ENCODE peak calls at places on chromosomes 12 and 14, in six cellular contexts. B, E, N, U, L and S are unnamed samples.

GRCh38 chr14:67469954-67470353 is 18.6 kb downstream of the TMEM229B start:
- DNase-seq in B (no peak), E (no peak), N (no peak), U (no peak), L (no peak), S (no peak)

GRCh38 chr14:77281852-77282251 is 10.8 kb upstream of the NGB start:
- DNase-seq in B (no peak), E (no peak), N (no peak), U (no peak), L (no peak), S (no peak)

GRCh38 chr12:6262635-6263034 is 47.8 kb upstream of the PLEKHG6 start:
- DNase-seq in B (no peak), E (no peak), N (no peak), U (no peak), L (no peak), S (no peak)

GRCh38 chr14:65142429-65142828 is 40.1 kb upstream of the MAX start:
- DNase-seq in B (no peak), E (no peak), N (no peak), U (no peak), L (no peak), S (no peak)

GRCh38 chr12:32249701-32250270 is 143.1 kb downstream of the BICD1 start:
- DNase-seq in B (no peak), E (no peak), N (no peak), U (no peak), L (no peak), S (no peak)

GRCh38 chr12:102816816-102817434 is 100.1 kb downstream of the PAH start:
- DNase-seq in B (no peak), E (peak; percentile 29), N (no peak), U (peak; percentile 22), L (no peak), S (peak; percentile 42)

GRCh38 chr14:69291396-69291795 is 31.4 kb downstream of the GALNT16 start:
- DNase-seq in B (no peak), E (no peak), N (no peak), U (no peak), L (no peak), S (no peak)

GRCh38 chr14:90551070-90551704 is 154.4 kb downstream of the CALM1 start:
- DNase-seq in B (no peak), E (peak; percentile 49), N (peak; percentile 89), U (peak; percentile 59), L (peak; percentile 30), S (peak; percentile 16)

GRCh38 chr12:123633379-123634141 is at the start of the genes EIF2B1 and GTF2H3:
- DNase-seq in B (peak; percentile 97), E (peak; percentile 96), N (peak; percentile 99), U (peak; percentile 98), L (peak; percentile 98), S (peak; percentile 96)

DNA sequence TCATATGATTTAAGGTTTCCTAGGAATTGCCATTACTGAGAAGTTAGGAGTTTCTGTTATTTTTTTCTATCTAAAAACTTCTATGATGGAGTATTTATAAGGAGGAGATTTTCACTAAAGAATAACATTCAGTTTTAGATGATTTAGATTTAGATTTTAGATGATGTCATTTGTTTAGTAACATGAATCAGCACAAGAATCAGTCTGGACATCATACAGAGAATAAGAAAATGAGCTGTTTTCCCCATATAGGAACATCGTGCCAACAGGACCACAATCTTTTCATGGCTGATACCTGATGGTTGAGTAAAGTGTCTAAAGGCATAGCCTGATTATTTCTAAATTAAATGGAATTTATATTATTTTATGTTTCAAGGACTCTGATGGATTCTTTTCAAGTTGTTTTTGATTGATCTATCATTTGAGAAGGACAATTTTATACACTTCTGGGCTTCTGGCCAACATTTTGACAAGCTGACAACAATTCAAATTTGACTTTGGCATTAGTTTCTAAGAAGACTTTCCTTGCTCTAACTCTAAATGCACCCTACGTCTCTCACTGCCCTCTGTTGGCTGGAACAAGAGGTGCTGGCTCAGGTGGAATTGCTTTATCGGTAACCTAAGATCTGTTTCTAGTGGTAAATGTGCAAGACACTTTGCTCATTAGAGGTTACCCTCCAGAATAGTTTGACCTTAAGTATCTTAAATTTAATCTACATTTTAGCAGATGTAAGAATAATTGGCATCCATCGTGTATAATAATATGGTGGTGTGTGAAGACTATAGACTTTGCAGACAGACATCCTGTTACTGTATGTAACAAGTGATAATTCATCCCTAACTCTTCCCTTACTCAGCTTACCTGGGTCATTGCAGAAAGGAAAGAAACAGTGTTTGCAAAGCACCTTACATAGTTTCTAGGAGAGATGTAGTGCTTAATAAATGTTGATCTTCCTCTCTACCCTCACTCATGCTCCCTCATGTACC is 42.8 kb upstream of the CPSF6 start:
- DNase-seq in B (no peak), E (peak; percentile 9), N (no peak), U (no peak), L (no peak), S (peak; percentile 3)
- TF ChIP-seq CTCF in B (no peak), E (peak; percentile 23), N (peak; percentile 44), U (no peak), L (no peak), S (peak; percentile 52)

GRCh38 chr14:105201928-105202513 is 20.9 kb upstream of the NUDT14 start:
- DNase-seq in B (no peak), E (no peak), N (no peak), U (no peak), L (no peak), S (no peak)
- H3K4me3 ChIP-seq in B (no peak overlapping the region), E (no peak overlapping the region), N (no peak overlapping the region), U (no peak overlapping the region), L (no peak overlapping the region), S (no peak overlapping the region)

DNA sequence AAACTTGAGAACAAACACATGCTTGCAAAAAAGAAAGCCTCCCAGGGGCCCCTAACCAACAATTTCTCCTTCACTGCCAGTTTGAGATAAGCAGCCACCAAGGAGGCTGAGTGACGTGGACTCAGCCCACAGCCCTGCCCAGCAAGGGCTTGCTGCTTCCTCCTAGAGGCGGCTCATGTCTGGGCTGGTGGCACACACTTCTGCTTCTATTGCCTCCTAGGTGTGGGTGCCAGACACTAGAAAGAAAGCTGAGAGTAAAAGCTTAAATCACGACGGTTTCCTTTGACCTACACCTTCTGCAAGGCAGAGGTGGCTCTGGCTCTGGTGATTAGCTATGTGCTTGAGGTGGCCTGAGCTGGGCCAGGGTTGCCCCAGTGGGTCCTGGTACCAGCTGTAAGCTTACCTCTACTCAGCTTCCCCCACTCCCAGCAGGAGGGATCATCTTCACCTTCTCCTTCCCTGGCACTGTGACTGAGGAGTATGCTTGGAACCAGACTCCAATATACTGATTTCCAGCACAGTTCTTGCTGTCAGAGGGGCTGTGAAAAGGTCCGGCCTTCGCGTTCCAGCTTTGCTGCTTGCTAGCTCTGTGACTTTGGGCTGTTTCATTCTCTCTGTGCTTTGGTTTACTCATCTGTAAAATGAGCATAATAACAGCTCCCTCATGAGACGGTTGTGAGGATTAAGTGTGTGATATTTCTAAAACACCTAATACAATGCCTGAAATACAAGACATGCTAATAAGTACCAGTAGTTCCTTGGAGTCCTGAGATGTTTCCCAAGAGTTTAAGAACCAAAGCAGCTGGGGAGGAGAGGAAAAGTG is 89.7 kb upstream of the PARP11 start:
- DNase-seq in B (no peak), E (no peak), N (no peak), U (peak; percentile 35), L (no peak), S (no peak)
- TF ChIP-seq CTCF in B (no peak), E (no peak), N (no peak), U (no peak), L (no peak), S (no peak)

GRCh38 chr12:29741342-29742241 is 42.1 kb downstream of the TMTC1 start:
- DNase-seq in B (no peak), E (peak; percentile 82), N (peak; percentile 57), U (no peak), L (no peak), S (peak; percentile 97)
- H3K4me3 ChIP-seq in B (no peak overlapping the region), E (peak overlapping the region; percentile 25), N (peak overlapping the region; percentile 64), U (no peak overlapping the region), L (no peak overlapping the region), S (no peak overlapping the region)

GRCh38 chr12:3469711-3470110 is 21.3 kb upstream of the PRMT8 start:
- DNase-seq in B (no peak), E (no peak), N (no peak), U (no peak), L (no peak), S (no peak)
- TF ChIP-seq CTCF in B (no peak), E (no peak), N (no peak), U (no peak), L (no peak), S (no peak)